ENCODE peak calls at places on chromosomes 12 and 14, in eight cellular contexts. One of them, this sample, is unnamed.

GRCh38 chr12:90152897-90153624 is 444.4 kb upstream of the ATP2B1 start:
- DNase-seq in GF-D8: no peak
- DNase-seq in HT1080: peak
- DNase-seq in GM03348: no peak
- DNase-seq in cardiac septum: no peak
- DNase-seq in astrocyte of the spinal cord: no peak
- DNase-seq in midbrain: no peak
- DNase-seq in activated T-cell treated with anti-CD3 and anti-CD28 coated beads for 1 hour: no peak
- DNase-seq in this sample: no peak

GRCh38 chr14:62691613-62692489 is 353.4 kb downstream of the KCNH5 start:
- DNase-seq in astrocyte of the spinal cord: peak
- DNase-seq in midbrain: no peak
- DNase-seq in cardiac septum: no peak
- DNase-seq in GF-D8: no peak
- DNase-seq in GM03348: peak
- DNase-seq in HT1080: peak
- DNase-seq in activated T-cell treated with anti-CD3 and anti-CD28 coated beads for 1 hour: no peak
- DNase-seq in this sample: no peak

GRCh38 chr14:53896773-53897172 is 59.9 kb downstream of the BMP4 start:
- DNase-seq in HT1080: no peak
- DNase-seq in GF-D8: no peak
- DNase-seq in GM03348: no peak
- DNase-seq in astrocyte of the spinal cord: no peak
- DNase-seq in cardiac septum: no peak
- DNase-seq in midbrain: no peak
- DNase-seq in activated T-cell treated with anti-CD3 and anti-CD28 coated beads for 1 hour: no peak
- DNase-seq in this sample: no peak

GRCh38 chr14:96166475-96167223 is 38.0 kb upstream of the BDKRB2 start:
- DNase-seq in activated T-cell treated with anti-CD3 and anti-CD28 coated beads for 1 hour: no peak
- DNase-seq in midbrain: no peak
- DNase-seq in HT1080: no peak
- DNase-seq in astrocyte of the spinal cord: no peak
- DNase-seq in GF-D8: no peak
- DNase-seq in cardiac septum: peak
- DNase-seq in GM03348: no peak
- DNase-seq in this sample: no peak

GRCh38 chr12:131944601-131945251 is 5.0 kb upstream of the EP400 start:
- DNase-seq in midbrain: no peak
- DNase-seq in GM03348: no peak
- DNase-seq in astrocyte of the spinal cord: no peak
- DNase-seq in activated T-cell treated with anti-CD3 and anti-CD28 coated beads for 1 hour: no peak
- DNase-seq in GF-D8: no peak
- DNase-seq in HT1080: no peak
- DNase-seq in cardiac septum: peak
- DNase-seq in this sample: no peak

GRCh38 chr14:64233791-64234190 is 60.4 kb downstream of the ESR2 start:
- DNase-seq in activated T-cell treated with anti-CD3 and anti-CD28 coated beads for 1 hour: no peak
- DNase-seq in cardiac septum: no peak
- DNase-seq in astrocyte of the spinal cord: no peak
- DNase-seq in GM03348: no peak
- DNase-seq in midbrain: no peak
- DNase-seq in HT1080: no peak
- DNase-seq in GF-D8: no peak
- DNase-seq in this sample: no peak

GRCh38 chr14:96091941-96092411 is 52.8 kb downstream of the C14orf132 start:
- DNase-seq in activated T-cell treated with anti-CD3 and anti-CD28 coated beads for 1 hour: no peak
- DNase-seq in GM03348: peak
- DNase-seq in midbrain: no peak
- DNase-seq in GF-D8: no peak
- DNase-seq in astrocyte of the spinal cord: peak
- DNase-seq in cardiac septum: no peak
- DNase-seq in HT1080: no peak
- DNase-seq in this sample: no peak

GRCh38 chr14:102629011-102629444 is 36.6 kb downstream of the RCOR1 start:
- DNase-seq in activated T-cell treated with anti-CD3 and anti-CD28 coated beads for 1 hour: no peak
- DNase-seq in GM03348: no peak
- DNase-seq in astrocyte of the spinal cord: no peak
- DNase-seq in midbrain: no peak
- DNase-seq in GF-D8: peak
- DNase-seq in cardiac septum: no peak
- DNase-seq in HT1080: no peak
- DNase-seq in this sample: no peak

GRCh38 chr12:44858456-44858855 is 17.7 kb downstream of the NELL2 start:
- DNase-seq in midbrain: no peak
- DNase-seq in HT1080: no peak
- DNase-seq in cardiac septum: no peak
- DNase-seq in GF-D8: no peak
- DNase-seq in astrocyte of the spinal cord: no peak
- DNase-seq in GM03348: no peak
- DNase-seq in activated T-cell treated with anti-CD3 and anti-CD28 coated beads for 1 hour: no peak
- DNase-seq in this sample: no peak

GRCh38 chr12:88448337-88448944 is 131.8 kb downstream of the KITLG start:
- DNase-seq in cardiac septum: no peak
- DNase-seq in GM03348: no peak
- DNase-seq in GF-D8: no peak
- DNase-seq in HT1080: no peak
- DNase-seq in astrocyte of the spinal cord: peak
- DNase-seq in activated T-cell treated with anti-CD3 and anti-CD28 coated beads for 1 hour: no peak
- DNase-seq in midbrain: no peak
- DNase-seq in this sample: no peak

This sample was measured in activated CD4-positive, alpha-beta T cell treated with anti-CD3 and anti-CD28 coated beads for 1 hour.